ENCODE peak calls at places on chromosomes 1 and 21, in eight cellular contexts. One of them, this sample, is unnamed.
A peak's percentile ranks its signal among the peaks of the same experiment; 100 is the strongest.

GRCh38 chr1:31674626-31675025 is 29.2 kb downstream of the COL16A1 start:
- DNase-seq in HCT116: no peak
- DNase-seq in SK-N-SH: peak; percentile 59
- DNase-seq in PC-3: no peak
- DNase-seq in MM.1S: no peak
- DNase-seq in GM23338: no peak
- DNase-seq in OCI-LY7: no peak
- DNase-seq in hepatocyte: no peak
- DNase-seq in this sample: no peak

GRCh38 chr1:3668585-3669300 is 16.4 kb downstream of the TP73 start:
- DNase-seq in hepatocyte: peak; percentile 91
- DNase-seq in GM23338: peak; percentile 71
- DNase-seq in PC-3: peak; percentile 87
- DNase-seq in MM.1S: no peak
- DNase-seq in OCI-LY7: no peak
- DNase-seq in SK-N-SH: no peak
- DNase-seq in HCT116: peak; percentile 49
- DNase-seq in this sample: no peak

GRCh38 chr1:115052454-115053083 is 22.9 kb downstream of the TSHB start:
- DNase-seq in MM.1S: peak; percentile 33
- DNase-seq in GM23338: peak; percentile 92
- DNase-seq in SK-N-SH: peak; percentile 61
- DNase-seq in HCT116: peak; percentile 62
- DNase-seq in OCI-LY7: peak; percentile 65
- DNase-seq in hepatocyte: peak; percentile 81
- DNase-seq in PC-3: peak; percentile 86
- DNase-seq in this sample: peak; percentile 80

GRCh38 chr1:220094016-220094911 is at the start of gene IARS2:
- DNase-seq in HCT116: peak; percentile 70
- DNase-seq in MM.1S: peak; percentile 93
- DNase-seq in PC-3: peak; percentile 94
- DNase-seq in OCI-LY7: peak; percentile 92
- DNase-seq in SK-N-SH: peak; percentile 98
- DNase-seq in GM23338: peak; percentile 93
- DNase-seq in hepatocyte: peak; percentile 96
- DNase-seq in this sample: peak; percentile 93

GRCh38 chr1:202179828-202180750 is 13.5 kb upstream of the LGR6 start:
- DNase-seq in hepatocyte: no peak
- DNase-seq in GM23338: no peak
- DNase-seq in HCT116: no peak
- DNase-seq in PC-3: no peak
- DNase-seq in SK-N-SH: no peak
- DNase-seq in MM.1S: no peak
- DNase-seq in OCI-LY7: no peak
- DNase-seq in this sample: no peak

GRCh38 chr1:3403011-3403345 is 51.5 kb upstream of the ARHGEF16 start:
- DNase-seq in HCT116: no peak
- DNase-seq in GM23338: no peak
- DNase-seq in SK-N-SH: no peak
- DNase-seq in hepatocyte: no peak
- DNase-seq in MM.1S: no peak
- DNase-seq in PC-3: no peak
- DNase-seq in OCI-LY7: no peak
- DNase-seq in this sample: no peak

GRCh38 chr1:145805057-145805456 is 18.8 kb downstream of the RNF115 start:
- DNase-seq in GM23338: no peak
- DNase-seq in hepatocyte: no peak
- DNase-seq in SK-N-SH: no peak
- DNase-seq in PC-3: no peak
- DNase-seq in OCI-LY7: no peak
- DNase-seq in MM.1S: no peak
- DNase-seq in HCT116: no peak
- DNase-seq in this sample: no peak

GRCh38 chr1:7265771-7266371 is 480.6 kb downstream of the CAMTA1 start:
- DNase-seq in GM23338: no peak
- DNase-seq in OCI-LY7: no peak
- DNase-seq in PC-3: peak; percentile 95
- DNase-seq in HCT116: peak; percentile 98
- DNase-seq in SK-N-SH: peak; percentile 83
- DNase-seq in hepatocyte: peak; percentile 67
- DNase-seq in MM.1S: no peak
- DNase-seq in this sample: no peak

GRCh38 chr1:33094971-33095604 is 14.1 kb downstream of the AZIN2 start:
- DNase-seq in hepatocyte: peak; percentile 78
- DNase-seq in GM23338: peak; percentile 87
- DNase-seq in SK-N-SH: peak; percentile 68
- DNase-seq in PC-3: peak; percentile 88
- DNase-seq in MM.1S: no peak
- DNase-seq in HCT116: peak; percentile 60
- DNase-seq in OCI-LY7: peak; percentile 37
- DNase-seq in this sample: peak; percentile 75

GRCh38 chr1:181655756-181656155 is 172.4 kb downstream of the CACNA1E start:
- DNase-seq in PC-3: no peak
- DNase-seq in GM23338: no peak
- DNase-seq in SK-N-SH: no peak
- DNase-seq in OCI-LY7: no peak
- DNase-seq in hepatocyte: no peak
- DNase-seq in MM.1S: no peak
- DNase-seq in HCT116: no peak
- DNase-seq in this sample: no peak

GRCh38 chr1:229645296-229646050 is 19.4 kb downstream of the URB2 start:
- DNase-seq in hepatocyte: no peak
- DNase-seq in PC-3: no peak
- DNase-seq in SK-N-SH: no peak
- DNase-seq in HCT116: no peak
- DNase-seq in GM23338: no peak
- DNase-seq in MM.1S: no peak
- DNase-seq in OCI-LY7: no peak
- DNase-seq in this sample: no peak

GRCh38 chr1:38541223-38541622 is 318.3 kb downstream of the RRAGC start:
- DNase-seq in HCT116: no peak
- DNase-seq in GM23338: no peak
- DNase-seq in PC-3: no peak
- DNase-seq in MM.1S: no peak
- DNase-seq in OCI-LY7: no peak
- DNase-seq in SK-N-SH: no peak
- DNase-seq in hepatocyte: no peak
- DNase-seq in this sample: no peak

GRCh38 chr1:160438320-160438918 is 38.1 kb downstream of the VANGL2 start:
- DNase-seq in PC-3: no peak
- DNase-seq in MM.1S: peak; percentile 26
- DNase-seq in hepatocyte: no peak
- DNase-seq in HCT116: no peak
- DNase-seq in OCI-LY7: peak; percentile 30
- DNase-seq in GM23338: no peak
- DNase-seq in SK-N-SH: no peak
- DNase-seq in this sample: no peak

GRCh38 chr1:9075023-9075422 is 5.6 kb upstream of the SLC2A5 start:
- DNase-seq in GM23338: no peak
- DNase-seq in HCT116: no peak
- DNase-seq in SK-N-SH: no peak
- DNase-seq in hepatocyte: no peak
- DNase-seq in PC-3: peak; percentile 54
- DNase-seq in MM.1S: no peak
- DNase-seq in OCI-LY7: peak; percentile 76
- DNase-seq in this sample: no peak

GRCh38 chr1:8276173-8276914 is 41.6 kb upstream of the SLC45A1 start:
- DNase-seq in MM.1S: no peak
- DNase-seq in hepatocyte: no peak
- DNase-seq in GM23338: no peak
- DNase-seq in SK-N-SH: no peak
- DNase-seq in OCI-LY7: peak; percentile 3
- DNase-seq in PC-3: no peak
- DNase-seq in HCT116: no peak
- DNase-seq in this sample: peak; percentile 29

GRCh38 chr1:3443759-3444697 is 10.4 kb upstream of the ARHGEF16 start:
- DNase-seq in hepatocyte: no peak
- DNase-seq in GM23338: no peak
- DNase-seq in SK-N-SH: no peak
- DNase-seq in MM.1S: no peak
- DNase-seq in OCI-LY7: no peak
- DNase-seq in HCT116: no peak
- DNase-seq in PC-3: peak; percentile 75
- DNase-seq in this sample: no peak

GRCh38 chr1:225437710-225438437 is 10.0 kb upstream of the LBR start:
- DNase-seq in PC-3: peak; percentile 61
- DNase-seq in hepatocyte: no peak
- DNase-seq in HCT116: peak; percentile 28
- DNase-seq in GM23338: peak; percentile 61
- DNase-seq in SK-N-SH: no peak
- DNase-seq in MM.1S: no peak
- DNase-seq in OCI-LY7: no peak
- DNase-seq in this sample: peak; percentile 53

GRCh38 chr1:93816970-93817738 is 61.9 kb downstream of the DNTTIP2 start:
- DNase-seq in SK-N-SH: peak; percentile 80
- DNase-seq in HCT116: no peak
- DNase-seq in PC-3: no peak
- DNase-seq in OCI-LY7: peak; percentile 65
- DNase-seq in hepatocyte: peak; percentile 48
- DNase-seq in GM23338: no peak
- DNase-seq in MM.1S: no peak
- DNase-seq in this sample: no peak

GRCh38 chr1:185073725-185074124 is 28.4 kb downstream of the RNF2 start:
- DNase-seq in MM.1S: no peak
- DNase-seq in OCI-LY7: no peak
- DNase-seq in SK-N-SH: no peak
- DNase-seq in hepatocyte: no peak
- DNase-seq in PC-3: no peak
- DNase-seq in HCT116: no peak
- DNase-seq in GM23338: no peak
- DNase-seq in this sample: no peak

GRCh38 chr1:246803891-246804290 is 79.7 kb downstream of the SCCPDH start:
- DNase-seq in GM23338: no peak
- DNase-seq in hepatocyte: no peak
- DNase-seq in OCI-LY7: no peak
- DNase-seq in MM.1S: no peak
- DNase-seq in PC-3: no peak
- DNase-seq in HCT116: no peak
- DNase-seq in SK-N-SH: no peak
- DNase-seq in this sample: no peak

GRCh38 chr1:207848234-207848633 is 62.7 kb downstream of the CD34 start:
- DNase-seq in hepatocyte: peak; percentile 71
- DNase-seq in HCT116: no peak
- DNase-seq in MM.1S: no peak
- DNase-seq in SK-N-SH: no peak
- DNase-seq in PC-3: peak; percentile 98
- DNase-seq in GM23338: no peak
- DNase-seq in OCI-LY7: no peak
- DNase-seq in this sample: no peak
- TF ChIP-seq EZH2phosphoT487 in hepatocyte: no peak
- TF ChIP-seq EZH2phosphoT487 in HCT116: no peak
- TF ChIP-seq EZH2phosphoT487 in MM.1S: no peak
- TF ChIP-seq EZH2phosphoT487 in SK-N-SH: no peak
- TF ChIP-seq EZH2phosphoT487 in PC-3: no peak
- TF ChIP-seq EZH2phosphoT487 in GM23338: no peak
- TF ChIP-seq EZH2phosphoT487 in OCI-LY7: no peak
- TF ChIP-seq EZH2phosphoT487 in this sample: no peak

DNA sequence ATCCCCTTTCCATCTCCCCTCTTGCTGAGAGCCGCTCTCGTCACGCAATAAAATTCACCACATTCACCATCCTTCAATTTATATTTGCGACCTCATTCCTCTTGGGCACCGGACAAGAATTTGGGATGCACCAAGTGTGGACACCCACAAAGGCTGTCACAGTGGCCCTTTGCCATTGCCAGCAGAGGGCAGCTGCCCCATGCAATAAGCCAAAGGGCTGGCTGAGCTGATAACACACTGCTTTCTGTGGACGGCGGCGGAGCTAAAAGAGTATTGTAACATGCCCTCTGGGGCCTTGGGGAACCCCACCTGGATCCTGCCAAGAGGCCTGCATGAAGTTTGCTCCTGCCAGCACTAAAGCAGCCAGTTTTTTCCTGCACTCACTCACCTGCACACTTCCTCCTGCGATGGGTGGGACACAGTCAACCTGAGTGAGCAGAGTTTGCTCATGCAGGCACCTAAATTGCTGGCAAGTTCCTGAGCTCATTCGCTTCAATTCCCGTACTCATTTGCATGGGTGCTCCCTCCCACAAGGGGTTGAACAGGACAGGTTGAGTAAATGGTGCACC is 792.3 kb upstream of the ADAMTS5 start:
- DNase-seq in OCI-LY7: no peak
- DNase-seq in HCT116: no peak
- DNase-seq in SK-N-SH: no peak
- DNase-seq in PC-3: peak; percentile 39
- DNase-seq in GM23338: peak; percentile 54
- DNase-seq in MM.1S: no peak
- DNase-seq in hepatocyte: peak; percentile 31
- DNase-seq in this sample: peak; percentile 57
- TF ChIP-seq CTCF in OCI-LY7: no peak
- TF ChIP-seq CTCF in HCT116: no peak
- TF ChIP-seq CTCF in SK-N-SH: peak; percentile 20
- TF ChIP-seq CTCF in PC-3: peak; percentile 64
- TF ChIP-seq CTCF in GM23338: peak; percentile 49
- TF ChIP-seq CTCF in MM.1S: no peak
- TF ChIP-seq CTCF in hepatocyte: peak; percentile 42
- TF ChIP-seq CTCF in this sample: peak; percentile 57

GRCh38 chr21:34669149-34669879 is 520 bp downstream of the CLIC6 start:
- DNase-seq in MM.1S: no peak
- DNase-seq in HCT116: no peak
- DNase-seq in GM23338: peak; percentile 60
- DNase-seq in PC-3: no peak
- DNase-seq in hepatocyte: peak; percentile 58
- DNase-seq in OCI-LY7: no peak
- DNase-seq in SK-N-SH: peak; percentile 26
- DNase-seq in this sample: peak; percentile 57
- TF ChIP-seq EZH2phosphoT487 in MM.1S: no peak
- TF ChIP-seq EZH2phosphoT487 in HCT116: no peak
- TF ChIP-seq EZH2phosphoT487 in GM23338: no peak
- TF ChIP-seq EZH2phosphoT487 in PC-3: no peak
- TF ChIP-seq EZH2phosphoT487 in hepatocyte: peak; percentile 58
- TF ChIP-seq EZH2phosphoT487 in OCI-LY7: no peak
- TF ChIP-seq EZH2phosphoT487 in SK-N-SH: no peak
- TF ChIP-seq EZH2phosphoT487 in this sample: peak; percentile 89

DNA sequence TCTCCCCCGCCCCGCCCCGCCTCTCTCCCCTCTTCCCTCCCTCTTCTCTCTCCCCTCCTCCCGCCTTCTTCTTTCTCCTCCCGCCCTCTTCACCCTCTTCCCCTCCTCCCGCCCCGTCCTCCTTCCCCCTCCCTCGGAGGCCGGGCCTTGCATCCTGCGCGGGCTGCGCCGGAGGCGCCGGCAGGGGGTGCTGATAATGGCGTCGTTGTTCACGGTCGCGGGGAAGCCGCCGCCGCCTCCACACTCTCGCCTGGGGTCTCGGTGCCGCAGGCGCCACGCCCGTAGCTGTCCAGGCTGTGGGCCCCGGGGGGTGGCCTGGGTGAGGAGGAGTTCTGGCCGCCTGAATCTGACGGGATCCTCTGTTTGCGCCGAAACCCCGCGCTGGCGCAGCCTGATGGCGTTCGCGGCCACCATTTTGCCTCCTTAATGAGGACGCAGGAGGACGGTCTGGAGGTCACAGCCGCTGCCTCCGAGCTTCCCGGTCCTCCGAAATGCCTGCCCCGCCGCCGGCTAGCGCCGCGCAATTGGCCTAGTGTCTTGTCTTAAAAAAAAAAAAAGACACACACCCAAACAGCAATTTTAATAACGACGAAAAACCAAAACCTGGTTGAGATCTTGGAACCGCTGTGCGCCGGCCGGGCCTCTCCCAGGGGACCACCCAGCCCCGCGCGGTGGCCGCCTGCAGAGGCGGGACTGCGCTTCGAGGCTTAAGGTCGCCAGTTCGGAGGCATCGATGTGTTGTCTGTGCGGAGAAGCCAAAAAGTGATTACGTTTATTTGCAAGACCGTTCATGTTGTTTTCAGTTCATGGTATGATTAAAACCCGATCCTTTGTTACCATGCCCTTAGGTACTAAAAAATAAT is 106.5 kb upstream of the HNRNPU start:
- DNase-seq in MM.1S: peak; percentile 95
- DNase-seq in OCI-LY7: peak; percentile 96
- DNase-seq in SK-N-SH: peak; percentile 90
- DNase-seq in HCT116: peak; percentile 93
- DNase-seq in GM23338: peak; percentile 94
- DNase-seq in PC-3: peak; percentile 96
- DNase-seq in hepatocyte: peak; percentile 97
- DNase-seq in this sample: peak; percentile 96
- TF ChIP-seq CTCF in MM.1S: peak; percentile 75
- TF ChIP-seq CTCF in OCI-LY7: peak; percentile 75
- TF ChIP-seq CTCF in SK-N-SH: peak; percentile 68
- TF ChIP-seq CTCF in HCT116: peak; percentile 25
- TF ChIP-seq CTCF in GM23338: peak; percentile 45
- TF ChIP-seq CTCF in PC-3: peak; percentile 65
- TF ChIP-seq CTCF in hepatocyte: peak; percentile 72
- TF ChIP-seq CTCF in this sample: peak; percentile 61

This sample was measured in neural progenitor cell.